ENCODE peak calls at places on chromosomes 4 and X, in six cellular contexts. One of them, this sample, is unnamed.

GRCh38 chrX:132227383-132228112 is 8.3 kb upstream of the RAP2C start:
- DNase-seq in AML-193: no peak
- DNase-seq in neuronal stem cell: no peak
- DNase-seq in T-helper 2 cell: no peak
- DNase-seq in GM12891: no peak
- DNase-seq in RWPE1: no peak
- DNase-seq in this sample: peak; percentile 64

GRCh38 chr4:72505314-72505744 is 63.7 kb downstream of the ADAMTS3 start:
- DNase-seq in RWPE1: peak; percentile 32
- DNase-seq in AML-193: peak; percentile 38
- DNase-seq in neuronal stem cell: peak; percentile 38
- DNase-seq in GM12891: no peak
- DNase-seq in T-helper 2 cell: no peak
- DNase-seq in this sample: peak; percentile 72

GRCh38 chr4:98939892-98940298 is 11.0 kb upstream of the EIF4E start:
- DNase-seq in AML-193: peak; percentile 38
- DNase-seq in T-helper 2 cell: no peak
- DNase-seq in neuronal stem cell: peak; percentile 27
- DNase-seq in GM12891: no peak
- DNase-seq in RWPE1: peak; percentile 48
- DNase-seq in this sample: peak; percentile 73

GRCh38 chr4:86720508-86721068 is 126.5 kb downstream of the PTPN13 start:
- DNase-seq in AML-193: no peak
- DNase-seq in GM12891: no peak
- DNase-seq in RWPE1: peak; percentile 6
- DNase-seq in neuronal stem cell: no peak
- DNase-seq in T-helper 2 cell: no peak
- DNase-seq in this sample: peak; percentile 3

GRCh38 chr4:121479801-121480200 is 99.0 kb upstream of the QRFPR start:
- DNase-seq in AML-193: no peak
- DNase-seq in neuronal stem cell: no peak
- DNase-seq in T-helper 2 cell: no peak
- DNase-seq in RWPE1: peak; percentile 55
- DNase-seq in GM12891: no peak
- DNase-seq in this sample: peak; percentile 91

GRCh38 chr4:14837860-14838259 is 164.4 kb upstream of the CPEB2 start:
- DNase-seq in AML-193: peak; percentile 24
- DNase-seq in RWPE1: no peak
- DNase-seq in GM12891: no peak
- DNase-seq in T-helper 2 cell: no peak
- DNase-seq in neuronal stem cell: no peak
- DNase-seq in this sample: no peak

GRCh38 chrX:154368630-154369452 is 5.6 kb downstream of the FLNA start:
- DNase-seq in AML-193: peak; percentile 91
- DNase-seq in GM12891: peak; percentile 51
- DNase-seq in neuronal stem cell: no peak
- DNase-seq in T-helper 2 cell: peak; percentile 99
- DNase-seq in RWPE1: peak; percentile 79
- DNase-seq in this sample: peak; percentile 91

GRCh38 chr4:39331191-39331590 is 35.0 kb downstream of the RFC1 start:
- DNase-seq in RWPE1: no peak
- DNase-seq in AML-193: no peak
- DNase-seq in T-helper 2 cell: no peak
- DNase-seq in neuronal stem cell: no peak
- DNase-seq in GM12891: no peak
- DNase-seq in this sample: no peak

GRCh38 chrX:11125079-11125478 is 13.9 kb downstream of the HCCS start:
- DNase-seq in neuronal stem cell: no peak
- DNase-seq in RWPE1: no peak
- DNase-seq in GM12891: no peak
- DNase-seq in T-helper 2 cell: no peak
- DNase-seq in AML-193: no peak
- DNase-seq in this sample: peak; percentile 4

GRCh38 chr4:178356725-178357124 is 914.5 kb upstream of the AGA start:
- DNase-seq in T-helper 2 cell: no peak
- DNase-seq in GM12891: no peak
- DNase-seq in RWPE1: no peak
- DNase-seq in neuronal stem cell: no peak
- DNase-seq in AML-193: no peak
- DNase-seq in this sample: peak; percentile 7

This sample was measured in epithelial cell of esophagus.